ENCODE peak calls at places on chromosomes 12 and 14, in six cellular contexts. S is fibroblast of lung; U is IMR-90; L is K562; V is stimulated activated CD4-positive, alpha-beta T cell treated with anti-CD3 and anti-CD28 coated beads, Interleukin-15, amount 100 ng/mL, for 24 hours; B is T follicular helper cell. R is an unnamed sample.

GRCh38 chr12:113239811-113240331 is 18.6 kb downstream of the TPCN1 start:
- DNase-seq in L (no peak), S (no peak), V (no peak), U (no peak), B (no peak), R (no peak)

GRCh38 chr12:116448165-116448756 is 110.9 kb upstream of the MAP1LC3B2 start:
- DNase-seq in L (no peak), U (no peak), S (no peak), B (no peak), V (no peak), R (no peak)

GRCh38 chr14:82410064-82410463 is 876.4 kb upstream of the SEL1L start:
- DNase-seq in V (no peak), L (no peak), B (no peak), U (no peak), S (no peak), R (no peak)

GRCh38 chr14:74941676-74942097 is 13.7 kb downstream of the PGF start:
- DNase-seq in S (peak), U (peak), B (peak), V (peak), L (peak), R (peak)

GRCh38 chr14:65958664-65959562 is 527.3 kb upstream of the CCDC196 start:
- DNase-seq in V (no peak), L (peak), S (peak), B (no peak), U (peak), R (peak)

GRCh38 chr12:7374423-7375144 is 69.4 kb downstream of the CD163L1 start:
- DNase-seq in B (no peak), S (no peak), L (peak), U (peak), V (peak), R (peak)

GRCh38 chr12:86948851-86949250 is 692.7 kb upstream of the MGAT4C start:
- DNase-seq in L (no peak), S (peak), B (no peak), V (no peak), U (peak), R (no peak)

GRCh38 chr14:50775357-50775756 is 55.6 kb downstream of the NIN start:
- DNase-seq in L (no peak), V (no peak), S (peak), U (peak), B (no peak), R (no peak)

GRCh38 chr12:93176166-93176565 is 201.6 kb upstream of the NUDT4 start:
- DNase-seq in U (peak), L (no peak), V (no peak), S (peak), B (no peak), R (no peak)

GRCh38 chr12:12521044-12521485 is 41.6 kb downstream of the DUSP16 start:
- DNase-seq in S (peak), B (no peak), V (no peak), L (no peak), U (no peak), R (no peak)